ENCODE peak calls at places on chromosomes 3 and 15, in eight cellular contexts. H, Z, D, S, I, U, L and E are unnamed samples.

GRCh38 chr3:126270145-126270811 is 86.9 kb downstream of the KLF15 start:
- DNase-seq in H (no peak), Z (no peak), D (peak; percentile 86), S (peak; percentile 83), I (peak; percentile 86), U (no peak), L (peak; percentile 93), E (no peak)

GRCh38 chr15:80455051-80455648 is 51.0 kb downstream of the ARNT2 start:
- DNase-seq in H (no peak), Z (no peak), D (no peak), S (no peak), I (no peak), U (no peak), L (no peak), E (no peak)

GRCh38 chr15:89999676-90000174 is 1.4 kb upstream of the ZNF710 start:
- DNase-seq in H (no peak), Z (no peak), D (peak; percentile 39), S (no peak), I (peak; percentile 36), U (no peak), L (peak; percentile 77), E (no peak)

GRCh38 chr3:120487079-120487693 is 36.4 kb upstream of the FSTL1 start:
- DNase-seq in H (no peak), Z (no peak), D (no peak), S (no peak), I (no peak), U (no peak), L (no peak), E (no peak)

GRCh38 chr15:85956515-85957275 is 123.0 kb upstream of the AGBL1 start:
- DNase-seq in H (no peak), Z (no peak), D (no peak), S (no peak), I (no peak), U (no peak), L (no peak), E (no peak)

GRCh38 chr15:74517096-74517495 is 23.9 kb upstream of the ARID3B start:
- DNase-seq in H (no peak), Z (no peak), D (no peak), S (no peak), I (no peak), U (no peak), L (no peak), E (no peak)

GRCh38 chr3:132038198-132038825 is 3.5 kb upstream of the CPNE4 start:
- DNase-seq in H (peak; percentile 10), Z (peak; percentile 15), D (no peak), S (no peak), I (no peak), U (no peak), L (no peak), E (no peak)

GRCh38 chr3:126317029-126317996 is 39.9 kb downstream of the KLF15 start:
- DNase-seq in H (no peak), Z (no peak), D (no peak), S (peak; percentile 28), I (no peak), U (no peak), L (peak; percentile 55), E (no peak)

GRCh38 chr15:76164602-76165001 is 104.8 kb downstream of the TMEM266 start:
- DNase-seq in H (no peak), Z (no peak), D (no peak), S (peak; percentile 72), I (no peak), U (no peak), L (no peak), E (no peak)

GRCh38 chr15:36831125-36831914 is 251.9 kb downstream of the CDIN1 start:
- DNase-seq in H (no peak), Z (peak; percentile 21), D (no peak), S (no peak), I (no peak), U (no peak), L (no peak), E (no peak)

GRCh38 chr3:57646723-57647122 is 46.2 kb downstream of the DENND6A start:
- DNase-seq in H (no peak), Z (peak; percentile 19), D (peak; percentile 35), S (no peak), I (no peak), U (peak; percentile 3), L (no peak), E (no peak)

GRCh38 chr3:193347507-193348501 is 30.7 kb downstream of the ATP13A5 start:
- DNase-seq in H (no peak), Z (no peak), D (no peak), S (no peak), I (no peak), U (no peak), L (no peak), E (no peak)

GRCh38 chr15:80856809-80857377 is 77.7 kb downstream of the CEMIP start:
- DNase-seq in H (peak; percentile 97), Z (no peak), D (peak; percentile 86), S (peak; percentile 80), I (peak; percentile 69), U (peak; percentile 57), L (peak; percentile 79), E (no peak)

GRCh38 chr3:47799733-47800132 is 3.2 kb upstream of the DHX30 start:
- DNase-seq in H (no peak), Z (no peak), D (no peak), S (no peak), I (no peak), U (no peak), L (no peak), E (no peak)
- TF ChIP-seq CTCF in H (peak; percentile 34), Z (peak; percentile 34), D (peak; percentile 29), S (no peak), I (no peak), U (no peak), L (peak; percentile 21), E (peak; percentile 28)

GRCh38 chr3:71414189-71414924 is 169.2 kb downstream of the FOXP1 start:
- DNase-seq in H (no peak), Z (no peak), D (no peak), S (no peak), I (no peak), U (no peak), L (no peak), E (no peak)

GRCh38 chr3:71415708-71416108 is 167.8 kb downstream of the FOXP1 start:
- DNase-seq in H (peak; percentile 84), Z (no peak), D (no peak), S (no peak), I (no peak), U (no peak), L (no peak), E (no peak)

GRCh38 chr3:71413572-71413971 is 170.0 kb downstream of the FOXP1 start:
- DNase-seq in H (no peak), Z (no peak), D (no peak), S (no peak), I (no peak), U (no peak), L (no peak), E (no peak)

GRCh38 chr3:71419369-71419768 is 164.2 kb downstream of the FOXP1 start:
- DNase-seq in H (no peak), Z (no peak), D (no peak), S (no peak), I (no peak), U (no peak), L (no peak), E (no peak)

DNA sequence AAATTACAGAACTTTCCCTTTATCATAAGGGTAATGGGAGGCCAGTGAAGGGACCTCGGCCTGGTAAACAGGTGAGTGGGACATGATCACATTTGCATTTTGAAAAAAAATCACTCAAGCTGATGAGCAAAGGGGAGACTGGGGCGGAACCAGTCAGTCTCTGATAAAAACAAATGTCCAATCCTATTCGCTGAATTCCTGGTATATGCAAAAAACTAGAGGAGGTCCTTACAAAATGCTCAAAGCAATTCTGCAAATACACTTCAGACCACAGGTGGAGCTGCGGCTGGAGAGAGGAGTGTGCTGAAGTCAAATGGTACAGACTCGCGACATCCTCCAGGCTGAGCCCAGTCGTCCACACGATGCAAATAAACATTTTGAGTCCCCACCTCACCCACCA is 166.7 kb downstream of the FOXP1 start:
- DNase-seq in H (peak; percentile 34), Z (no peak), D (no peak), S (no peak), I (no peak), U (peak; percentile 6), L (no peak), E (no peak)
- TF ChIP-seq CTCF in H (peak; percentile 21), Z (no peak), D (no peak), S (no peak), I (no peak), U (no peak), L (peak; percentile 19), E (no peak)

GRCh38 chr15:67196672-67197363 is 57.6 kb downstream of the AAGAB start:
- DNase-seq in H (no peak), Z (no peak), D (no peak), S (no peak), I (no peak), U (no peak), L (no peak), E (no peak)

GRCh38 chr15:67196222-67196621 is 58.2 kb downstream of the AAGAB start:
- DNase-seq in H (no peak), Z (no peak), D (no peak), S (no peak), I (no peak), U (no peak), L (no peak), E (no peak)

GRCh38 chr15:67194171-67195114 is 60.0 kb downstream of the AAGAB start:
- DNase-seq in H (no peak), Z (no peak), D (no peak), S (no peak), I (no peak), U (no peak), L (no peak), E (no peak)

GRCh38 chr15:67193223-67194009 is 61.0 kb downstream of the AAGAB start:
- DNase-seq in H (no peak), Z (no peak), D (no peak), S (no peak), I (no peak), U (no peak), L (no peak), E (no peak)

DNA sequence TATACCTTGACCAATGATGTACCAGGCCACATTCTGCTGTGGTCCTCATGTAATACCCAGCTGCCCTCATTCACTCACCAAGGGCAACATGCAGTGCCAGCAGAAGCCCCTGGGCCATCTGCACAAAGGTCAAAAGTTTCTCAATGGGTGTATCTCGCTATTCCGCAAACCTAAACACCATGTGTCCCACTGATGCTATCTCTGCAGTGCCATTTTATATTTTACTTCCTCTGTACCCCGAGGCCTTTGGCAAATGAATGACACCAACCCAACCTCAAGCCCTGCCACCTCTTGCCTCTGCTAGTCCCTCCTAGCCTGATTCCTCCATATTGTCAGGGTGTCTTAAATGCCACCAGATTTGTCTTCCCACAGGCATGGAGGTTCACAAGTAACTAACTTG is 59.2 kb downstream of the AAGAB start:
- DNase-seq in H (no peak), Z (no peak), D (no peak), S (no peak), I (no peak), U (no peak), L (no peak), E (no peak)
- TF ChIP-seq CTCF in H (no peak), Z (no peak), D (no peak), S (no peak), I (no peak), U (no peak), L (no peak), E (no peak)

DNA sequence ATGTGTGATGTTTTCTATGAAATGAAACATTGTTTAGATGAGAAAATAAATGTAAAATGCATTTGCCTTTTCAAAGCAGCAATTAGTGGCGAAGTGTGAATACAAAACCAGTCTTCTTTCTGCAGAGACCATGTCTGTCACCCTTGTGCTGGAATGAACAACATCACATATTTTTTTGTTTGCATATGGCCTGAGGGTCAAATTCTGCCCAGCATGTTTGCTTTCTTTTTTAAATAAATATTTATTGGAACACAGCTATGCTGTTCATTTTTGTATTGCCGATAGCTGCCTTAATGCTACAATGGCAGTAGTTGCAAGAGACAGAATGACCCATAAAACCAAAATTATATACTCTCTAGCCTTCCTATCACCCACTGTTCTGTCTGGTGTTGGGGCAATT is 75.3 kb upstream of the SNRPN start:
- DNase-seq in H (no peak), Z (no peak), D (no peak), S (no peak), I (no peak), U (no peak), L (no peak), E (no peak)
- TF ChIP-seq CTCF in H (no peak), Z (no peak), D (no peak), S (no peak), I (no peak), U (no peak), L (no peak), E (no peak)